ENCODE peak calls at places on chromosomes 16 and 17, in seven cellular contexts. M is mesenteric fat pad; Q is iPS-NIHi11; Y is activated CD8-positive, alpha-beta T cell treated with anti-CD3 and anti-CD28 coated beads, Interleukin-2, amount 10 ng/mL, durations not matched to agents 7 days and 5 days; I is CD4-positive, CD25-positive, alpha-beta regulatory T cell; J is AG09319; D is neural progenitor cell. W is an unnamed sample.

GRCh38 chr17:74671031-74671771 is 41.5 kb downstream of the CD300LF start:
- DNase-seq in M (peak; percentile 92), D (peak; percentile 97), J (no peak), I (peak; percentile 60), Y (peak; percentile 86), Q (peak; percentile 98), W (peak; percentile 94)

GRCh38 chr16:2027024-2028010 is 615 bp downstream of the NHERF2 start:
- DNase-seq in D (peak; percentile 48), I (no peak), M (no peak), J (no peak), Y (no peak), Q (no peak), W (no peak)

GRCh38 chr17:76791053-76791980 is 53.4 kb downstream of the MFSD11 start:
- DNase-seq in Y (peak; percentile 63), Q (no peak), I (no peak), M (no peak), J (peak; percentile 50), D (no peak), W (no peak)

GRCh38 chr16:11526921-11527320 is 59.8 kb downstream of the LITAF start:
- DNase-seq in I (no peak), D (peak; percentile 61), Y (no peak), J (no peak), Q (no peak), M (no peak), W (peak; percentile 32)

GRCh38 chr17:76077582-76078110 is 1.3 kb upstream of the ZACN start:
- DNase-seq in M (peak; percentile 41), J (no peak), D (no peak), I (no peak), Y (no peak), Q (no peak), W (no peak)

GRCh38 chr17:73341350-73342056 is 29.7 kb upstream of the CDC42EP4 start:
- DNase-seq in J (no peak), Y (no peak), I (no peak), Q (no peak), M (no peak), D (no peak), W (no peak)

GRCh38 chr16:49463529-49463928 is 89.9 kb downstream of the C16orf78 start:
- DNase-seq in J (no peak), M (peak; percentile 33), I (peak; percentile 80), Q (no peak), Y (peak; percentile 92), D (peak; percentile 71), W (no peak)

GRCh38 chr17:39364236-39365025 is 37.0 kb downstream of the FBXL20 start:
- DNase-seq in M (peak; percentile 14), J (no peak), I (no peak), Q (no peak), Y (no peak), D (no peak), W (no peak)

GRCh38 chr16:84643180-84643583 is 5.1 kb upstream of the KLHL36 start:
- DNase-seq in M (no peak), D (no peak), Q (no peak), I (no peak), J (peak; percentile 87), Y (no peak), W (no peak)

GRCh38 chr16:19712418-19713058 is 5.5 kb downstream of the KNOP1 start:
- DNase-seq in Y (no peak), Q (no peak), I (no peak), J (no peak), D (no peak), M (no peak), W (no peak)

GRCh38 chr17:48100591-48101011 is 677 bp downstream of the CBX1 start:
- DNase-seq in M (no peak), J (no peak), Y (no peak), I (no peak), D (peak; percentile 81), Q (peak; percentile 75), W (peak; percentile 93)